ENCODE peak calls at places on chromosomes 4 and X, in four cellular contexts. I, D, F and C are unnamed samples.

GRCh38 chrX:74656079-74656745 is 41.8 kb upstream of the RLIM start:
- DNase-seq in I (peak), F (no peak), D (peak), C (no peak)

GRCh38 chr4:152415980-152416379 is 119.9 kb downstream of the FBXW7 start:
- DNase-seq in D (peak), I (no peak), F (peak), C (peak)

GRCh38 chr4:176066757-176067156 is 1.1 kb downstream of the WDR17 start:
- DNase-seq in F (no peak), D (no peak), I (no peak), C (no peak)

GRCh38 chrX:152861826-152862225 is 31.0 kb downstream of the NSDHL start:
- DNase-seq in I (no peak), F (no peak), D (no peak), C (no peak)

GRCh38 chrX:103831342-103831802 is 685 bp downstream of the RAB9B start:
- DNase-seq in F (no peak), I (no peak), D (peak), C (no peak)

GRCh38 chrX:43976216-43976615 is 3.0 kb upstream of the NDP start:
- DNase-seq in D (no peak), F (no peak), I (no peak), C (no peak)

GRCh38 chrX:54157561-54157960 is 25.5 kb downstream of the FAM120C start:
- DNase-seq in I (no peak), D (peak), F (no peak), C (no peak)

GRCh38 chr4:45502471-45502870 is 621.4 kb downstream of the GABRG1 start:
- DNase-seq in I (no peak), D (no peak), F (no peak), C (no peak)

GRCh38 chrX:140503714-140504351 is 1.0 kb downstream of the SOX3 start:
- DNase-seq in F (no peak), D (no peak), I (no peak), C (no peak)

GRCh38 chrX:19670854-19671620 is 155.7 kb upstream of the MAP3K15 start:
- DNase-seq in I (no peak), D (peak), F (peak), C (no peak)

GRCh38 chr4:172982151-172982590 is 186.4 kb upstream of the GALNT7 start:
- DNase-seq in F (peak), I (no peak), D (peak), C (peak)

GRCh38 chr4:82733636-82734035 is 65.0 kb downstream of the SCD5 start:
- DNase-seq in D (peak), F (no peak), I (no peak), C (no peak)

GRCh38 chr4:168734703-168735688 is 238.1 kb downstream of the PALLD start:
- DNase-seq in F (no peak), I (no peak), D (no peak), C (no peak)
- H3K4me3 ChIP-seq in F (no peak), I (no peak), D (no peak), C (no peak)

GRCh38 chrX:14529288-14529989 is at the start of gene GLRA2:
- DNase-seq in D (peak), I (peak), F (no peak), C (no peak)
- H3K4me3 ChIP-seq in D (no peak), I (no peak), F (no peak), C (peak)

DNA sequence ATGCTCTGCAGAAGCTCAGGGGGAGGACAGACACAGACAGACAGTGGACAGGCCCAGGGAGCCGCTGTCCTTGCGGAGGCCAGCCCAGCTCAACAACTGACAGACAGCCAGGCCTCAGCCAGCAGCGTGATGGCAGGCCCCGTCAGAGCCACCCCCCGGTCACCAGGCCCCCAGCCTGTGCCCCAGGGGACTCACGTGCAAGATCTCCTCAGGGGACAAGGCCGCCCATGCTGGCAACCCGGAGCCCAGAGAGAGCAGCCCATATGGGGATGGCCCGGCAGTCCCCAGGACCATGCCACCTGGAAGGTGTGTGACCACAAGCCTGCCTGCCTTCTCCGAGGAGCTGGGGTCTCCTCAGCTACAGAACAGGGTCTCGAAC is 28.0 kb upstream of the MXD4 start:
- DNase-seq in F (no peak), D (no peak), I (no peak), C (no peak)
- H3K4me3 ChIP-seq in F (no peak), D (no peak), I (no peak), C (no peak)

DNA sequence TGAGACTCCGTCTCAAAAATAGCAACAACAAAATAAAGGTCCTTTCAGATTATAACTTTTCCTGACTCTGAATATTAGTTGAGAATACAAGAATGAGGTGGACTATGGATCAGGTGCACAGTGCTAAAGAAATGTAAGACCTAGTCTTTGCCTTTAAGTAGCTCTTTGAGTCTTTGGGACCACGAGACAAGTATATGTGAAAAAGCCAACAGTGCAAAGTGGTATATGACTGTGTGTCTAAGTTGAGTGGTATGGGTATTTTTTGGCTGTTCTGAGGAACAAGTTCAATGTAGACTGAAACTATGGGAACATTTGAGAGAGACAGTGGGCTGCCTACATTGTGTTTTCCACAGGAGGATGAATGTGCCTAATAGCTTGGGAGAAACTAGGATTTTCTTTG is 2.8 kb downstream of the GAB1 start:
- DNase-seq in F (no peak), I (no peak), D (no peak), C (no peak)
- H3K4me3 ChIP-seq in F (no peak), I (no peak), D (no peak), C (no peak)

GRCh38 chrX:78712381-78712780 is 35.1 kb upstream of the LPAR4 start:
- DNase-seq in I (no peak), D (no peak), F (no peak), C (no peak)
- H3K4me3 ChIP-seq in I (no peak), D (no peak), F (no peak), C (no peak)

DNA sequence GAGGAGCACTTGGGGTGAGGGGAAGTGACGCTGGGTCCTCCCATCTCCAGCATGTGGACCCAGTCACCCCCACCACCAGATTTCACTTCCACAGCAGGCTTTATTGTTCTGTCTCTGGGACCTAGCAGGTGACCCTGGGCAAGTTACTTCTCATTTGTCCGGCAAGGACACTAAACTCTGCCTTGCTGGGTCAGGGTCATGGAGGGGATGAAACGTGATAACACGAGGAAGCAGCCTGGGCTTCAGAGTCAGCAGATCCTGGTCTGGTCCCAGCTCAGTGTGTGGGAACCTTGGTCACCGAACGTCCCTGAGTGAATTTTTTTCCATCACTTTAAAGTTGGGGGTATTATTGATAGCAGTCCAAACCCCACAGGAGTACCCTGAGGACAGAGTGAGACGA is 3.9 kb downstream of the UBA1 start:
- DNase-seq in F (no peak), D (no peak), I (no peak), C (no peak)
- H3K4me3 ChIP-seq in F (peak), D (no peak), I (peak), C (no peak)